ENCODE peak calls at places on chromosomes 3 and 15, in five cellular contexts. U, X, C, A and P are unnamed samples. For H3K9me2, the result is how much of the 10 kb centered on the place peaks cover.

GRCh38 chr3:47583320-47584075 is 4.8 kb upstream of the CSPG5 start:
- DNase-seq in U (no peak), X (no peak), C (no peak), A (peak), P (no peak)

GRCh38 chr3:168659015-168659414 is 563.3 kb upstream of the GOLIM4 start:
- DNase-seq in U (no peak), X (peak), C (no peak), A (no peak), P (no peak)

GRCh38 chr3:48428863-48429415 is 947 bp downstream of the PLXNB1 start:
- DNase-seq in U (no peak), X (peak), C (no peak), A (peak), P (peak)

GRCh38 chr3:72754582-72754981 is 93.7 kb downstream of the SHQ1 start:
- DNase-seq in U (no peak), X (no peak), C (no peak), A (no peak), P (no peak)

GRCh38 chr3:86914651-86915050 is 76.3 kb downstream of the VGLL3 start:
- DNase-seq in U (no peak), X (no peak), C (no peak), A (no peak), P (no peak)

GRCh38 chr15:41285285-41285684 is 47.1 kb downstream of the OIP5 start:
- DNase-seq in U (no peak), X (no peak), C (no peak), A (no peak), P (no peak)

GRCh38 chr15:72237286-72238224 is 6.6 kb upstream of the PKM start:
- DNase-seq in U (peak), X (peak), C (peak), A (peak), P (peak)

GRCh38 chr3:31533169-31533870 is 595 bp downstream of the STT3B start:
- DNase-seq in U (peak), X (peak), C (no peak), A (peak), P (peak)

GRCh38 chr3:130516645-130517512 is at the start of gene COL6A6:
- DNase-seq in U (no peak), X (no peak), C (no peak), A (peak), P (peak)

GRCh38 chr15:63938486-63939061 is 104.8 kb upstream of the HERC1 start:
- DNase-seq in U (no peak), X (no peak), C (no peak), A (peak), P (no peak)

GRCh38 chr3:12070098-12070497 is 65.9 kb downstream of the SYN2 start:
- DNase-seq in U (no peak), X (no peak), C (no peak), A (no peak), P (no peak)

GRCh38 chr3:187264051-187264450 is 27.5 kb downstream of the MASP1 start:
- DNase-seq in U (no peak), X (peak), C (no peak), A (peak), P (no peak)

GRCh38 chr3:14457999-14458398 is 55.6 kb downstream of the SLC6A6 start:
- DNase-seq in U (no peak), X (no peak), C (no peak), A (no peak), P (peak)

GRCh38 chr15:60585743-60586708 is 107.1 kb upstream of the ICE2 start:
- DNase-seq in U (peak), X (peak), C (peak), A (peak), P (peak)

GRCh38 chr3:12471228-12471627 is 13.1 kb upstream of the TSEN2 start:
- DNase-seq in U (no peak), X (peak), C (peak), A (no peak), P (no peak)

GRCh38 chr3:38454884-38455638 is 1.4 kb downstream of the ACVR2B start:
- DNase-seq in U (peak), X (peak), C (no peak), A (peak), P (peak)

GRCh38 chr15:63858881-63859280 is 25.1 kb upstream of the HERC1 start:
- DNase-seq in U (no peak), X (no peak), C (no peak), A (peak), P (no peak)

GRCh38 chr15:86772369-86773059 is 692.8 kb downstream of the AGBL1 start:
- DNase-seq in U (no peak), X (no peak), C (no peak), A (no peak), P (no peak)

GRCh38 chr3:84066920-84067319 is 891.9 kb upstream of the CADM2 start:
- DNase-seq in U (no peak), X (no peak), C (no peak), A (no peak), P (no peak)

GRCh38 chr3:123158330-123158729 is 43.4 kb upstream of the SEC22A start:
- DNase-seq in U (no peak), X (peak), C (no peak), A (peak), P (peak)

GRCh38 chr3:37943631-37944242 is 46.8 kb upstream of the VILL start:
- DNase-seq in U (no peak), X (no peak), C (no peak), A (no peak), P (no peak)

GRCh38 chr15:76309561-76310330 is 1.5 kb downstream of the ETFA start:
- DNase-seq in U (no peak), X (peak), C (no peak), A (peak), P (no peak)

GRCh38 chr3:55203006-55203405 is 275.1 kb upstream of the LRTM1 start:
- DNase-seq in U (no peak), X (peak), C (no peak), A (peak), P (no peak)

GRCh38 chr3:60579734-60580133 is 671.5 kb downstream of the FHIT start:
- DNase-seq in U (no peak), X (peak), C (no peak), A (peak), P (peak)

GRCh38 chr3:120875989-120876388 is 32.0 kb upstream of the STXBP5L start:
- DNase-seq in U (no peak), X (no peak), C (no peak), A (no peak), P (no peak)

GRCh38 chr3:100022506-100022905 is 91.8 kb downstream of the FILIP1L start:
- DNase-seq in U (no peak), X (no peak), C (no peak), A (no peak), P (no peak)

GRCh38 chr3:37030573-37030972 is 37.3 kb downstream of the MLH1 start:
- DNase-seq in U (no peak), X (no peak), C (no peak), A (peak), P (no peak)

GRCh38 chr15:51121118-51121517 is 26.4 kb upstream of the TNFAIP8L3 start:
- DNase-seq in U (no peak), X (peak), C (peak), A (peak), P (no peak)

GRCh38 chr3:133568294-133569014 is 5.0 kb upstream of the CDV3 start:
- DNase-seq in U (no peak), X (peak), C (peak), A (peak), P (no peak)

GRCh38 chr3:114453296-114453888 is 159.6 kb downstream of the TIGIT start:
- DNase-seq in U (no peak), X (no peak), C (no peak), A (no peak), P (no peak)
- H3K9ac ChIP-seq in U (no peak), X (no peak), C (no peak), A (no peak), P (no peak)

DNA sequence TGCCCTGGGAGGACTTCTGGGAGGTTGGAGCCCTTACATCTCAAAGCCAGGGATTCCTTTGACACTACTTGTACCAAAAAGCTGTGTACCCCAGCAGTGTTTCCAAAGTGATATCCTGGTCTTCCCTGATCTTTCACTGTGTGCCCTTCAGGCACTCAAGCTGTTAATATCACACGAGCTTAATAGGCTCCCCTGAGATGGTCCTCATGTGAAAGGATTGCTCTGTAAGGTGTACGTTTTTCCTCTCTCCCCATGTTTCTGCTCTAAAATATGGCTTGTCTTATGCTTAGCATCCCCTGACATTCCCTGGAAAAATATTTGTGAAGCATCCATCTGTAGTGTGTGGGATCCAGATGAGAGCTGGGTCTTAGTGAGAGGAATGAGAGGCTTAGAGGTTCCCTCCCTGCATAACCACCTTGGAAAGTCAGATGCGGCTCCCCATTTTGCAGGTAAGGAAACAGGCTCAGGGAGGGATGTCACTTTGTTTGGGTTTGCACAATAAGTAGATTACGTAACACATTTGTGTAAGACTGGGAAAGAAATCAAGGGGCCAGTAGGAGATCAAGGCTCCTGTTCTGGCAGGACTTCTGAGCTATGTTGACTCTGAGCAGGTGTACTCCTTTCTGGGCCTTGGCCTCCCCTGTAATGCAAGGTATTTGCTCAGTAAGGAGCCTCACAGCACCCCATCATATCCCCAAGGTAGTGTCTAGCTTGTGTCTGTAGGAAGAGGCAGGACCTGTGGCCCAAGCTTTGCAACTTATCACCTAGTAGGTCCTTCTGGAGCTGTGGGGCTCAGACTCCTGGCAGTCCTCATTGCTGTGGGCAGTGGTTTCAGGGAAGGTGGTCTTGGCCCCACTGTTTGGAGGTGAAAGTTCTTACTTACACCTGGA is 667 bp upstream of the ACOX2 start:
- DNase-seq in U (no peak), X (no peak), C (no peak), A (peak), P (no peak)
- H2AFZ ChIP-seq in U (no peak), X (no peak), C (no peak), A (peak), P (no peak)

DNA sequence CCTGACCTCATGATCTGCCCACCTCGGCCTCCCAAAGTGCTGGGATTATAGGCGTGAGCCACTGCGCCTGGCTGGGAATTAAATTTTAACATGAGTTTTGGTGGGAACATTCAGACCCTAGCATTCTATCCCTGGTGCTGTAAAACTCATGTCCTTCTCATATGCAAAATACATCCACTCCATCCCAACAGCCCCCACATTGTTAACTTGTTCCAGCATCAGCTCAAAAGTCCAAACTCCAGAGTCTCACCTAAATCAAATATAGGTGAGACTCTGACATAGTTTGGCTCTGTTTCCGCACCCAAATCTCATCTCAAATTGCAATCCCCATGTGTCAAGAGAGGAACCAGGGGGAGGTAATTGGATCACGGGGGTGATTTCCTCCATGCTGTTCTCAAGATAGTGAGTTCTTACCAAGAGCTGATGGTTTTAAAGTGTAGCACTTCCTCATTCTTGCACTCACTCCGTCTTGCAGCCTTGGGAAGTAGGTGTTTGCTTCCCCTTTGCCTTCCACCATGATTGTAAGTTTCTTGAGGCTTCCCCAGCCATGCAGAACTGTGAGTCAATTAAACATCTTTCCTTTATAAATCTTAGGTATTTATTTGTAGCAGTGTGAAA is 96.2 kb upstream of the PLCL2 start:
- DNase-seq in U (no peak), X (no peak), C (no peak), A (no peak), P (no peak)
- H3K9me2 ChIP-seq in U (under half), X (under half), C (under half), A (under half), P (under half)

GRCh38 chr15:101068523-101068960 is 149.4 kb downstream of the LRRK1 start:
- DNase-seq in U (no peak), X (no peak), C (no peak), A (no peak), P (no peak)

GRCh38 chr15:101071651-101072050 is 152.5 kb downstream of the LRRK1 start:
- DNase-seq in U (no peak), X (no peak), C (no peak), A (no peak), P (no peak)

GRCh38 chr15:101068961-101069734 is 150.0 kb downstream of the LRRK1 start:
- DNase-seq in U (no peak), X (no peak), C (no peak), A (peak), P (no peak)

GRCh38 chr15:101070502-101071273 is 151.5 kb downstream of the LRRK1 start:
- DNase-seq in U (no peak), X (peak), C (no peak), A (peak), P (no peak)

GRCh38 chr15:101070024-101070423 is 150.9 kb downstream of the LRRK1 start:
- DNase-seq in U (no peak), X (no peak), C (no peak), A (no peak), P (no peak)
- H3K9ac ChIP-seq in U (no peak), X (peak), C (no peak), A (peak), P (peak)